ENCODE peak calls at places on chromosomes 1 and 21, in four cellular contexts. B is astrocyte, H is left ventricle myocardium inferior, S is thoracic aorta. Q is an unnamed sample.

GRCh38 chr1:42052300-42052699 is 100.9 kb upstream of the GUCA2B start:
- DNase-seq in B (no peak), H (no peak), S (no peak), Q (no peak)

GRCh38 chr1:149899460-149900284 is at the start of gene BOLA1:
- DNase-seq in B (peak), H (peak), S (peak), Q (peak)

GRCh38 chr1:119160851-119161250 is 20.4 kb upstream of the WARS2 start:
- DNase-seq in B (no peak), H (no peak), S (no peak), Q (no peak)

GRCh38 chr21:38796426-38796825 is 9.3 kb upstream of the ETS2 start:
- DNase-seq in B (peak), H (no peak), S (no peak), Q (no peak)

GRCh38 chr1:35931424-35932157 is 686 bp downstream of the AGO3 start:
- DNase-seq in B (no peak), H (no peak), S (no peak), Q (no peak)

GRCh38 chr1:242710847-242711246 is 186.3 kb upstream of the PLD5 start:
- DNase-seq in B (no peak), H (no peak), S (no peak), Q (no peak)

GRCh38 chr1:70044832-70045231 is 160.5 kb downstream of the LRRC40 start:
- DNase-seq in B (peak), H (no peak), S (no peak), Q (no peak)

GRCh38 chr1:7230896-7231210 is 445.6 kb downstream of the CAMTA1 start:
- DNase-seq in B (no peak), H (no peak), S (no peak), Q (no peak)

GRCh38 chr1:172145656-172146055 is 274.8 kb upstream of the C1orf105 start:
- DNase-seq in B (peak), H (no peak), S (no peak), Q (no peak)

GRCh38 chr1:152621993-152622392 is 910 bp downstream of the LCE3A start:
- DNase-seq in B (no peak), H (no peak), S (no peak), Q (no peak)

GRCh38 chr21:43348801-43349261 is 78.1 kb downstream of the SIK1 start:
- DNase-seq in B (no peak), H (peak), S (no peak), Q (no peak)

GRCh38 chr1:40185951-40186864 is 25.0 kb downstream of the RLF start:
- DNase-seq in B (peak), H (no peak), S (no peak), Q (no peak)

GRCh38 chr1:5620997-5621396 is 371.2 kb downstream of the NPHP4 start:
- DNase-seq in B (no peak), H (no peak), S (no peak), Q (no peak)

GRCh38 chr21:25790122-25790951 is 55.6 kb downstream of the GABPA start:
- DNase-seq in B (peak), H (no peak), S (no peak), Q (no peak)

GRCh38 chr1:112911506-112911905 is 44.5 kb downstream of the SLC16A1 start:
- DNase-seq in B (no peak), H (no peak), S (no peak), Q (no peak)

GRCh38 chr1:230424440-230425251 is 1.5 kb downstream of the PGBD5 start:
- DNase-seq in B (no peak), H (no peak), S (no peak), Q (no peak)

GRCh38 chr21:45973475-45974072 is 8.0 kb upstream of the COL6A1 start:
- DNase-seq in B (peak), H (peak), S (no peak), Q (no peak)

GRCh38 chr21:45539046-45539795 is 3.0 kb downstream of the SLC19A1 start:
- DNase-seq in B (no peak), H (peak), S (peak), Q (peak)

GRCh38 chr1:11051781-11052510 is 4.9 kb upstream of the MASP2 start:
- DNase-seq in B (no peak), H (no peak), S (no peak), Q (no peak)

GRCh38 chr1:203126151-203126865 is 1.2 kb upstream of the ADORA1 start:
- DNase-seq in B (peak), H (no peak), S (no peak), Q (peak)

GRCh38 chr1:218479436-218480115 is 134.4 kb downstream of the TGFB2 start:
- DNase-seq in B (peak), H (no peak), S (no peak), Q (no peak)

GRCh38 chr1:245216356-245217110 is 61.7 kb downstream of the KIF26B start:
- DNase-seq in B (no peak), H (no peak), S (no peak), Q (no peak)

GRCh38 chr1:110302836-110303235 is 36.3 kb upstream of the RBM15 start:
- DNase-seq in B (no peak), H (no peak), S (no peak), Q (no peak)

GRCh38 chr1:232508161-232508661 is 121.7 kb downstream of the SIPA1L2 start:
- DNase-seq in B (peak), H (no peak), S (no peak), Q (no peak)

GRCh38 chr1:3064296-3064850 is 4.6 kb upstream of the PRDM16 start:
- DNase-seq in B (no peak), H (no peak), S (no peak), Q (no peak)

GRCh38 chr1:84143796-84144565 is at the start of gene PRKACB:
- DNase-seq in B (peak), H (no peak), S (no peak), Q (no peak)

GRCh38 chr1:53265581-53265980 is 27.3 kb upstream of the MAGOH start:
- DNase-seq in B (no peak), H (no peak), S (no peak), Q (peak)

GRCh38 chr1:244791061-244791460 is 44.4 kb upstream of the COX20 start:
- DNase-seq in B (no peak), H (no peak), S (no peak), Q (no peak)

GRCh38 chr1:163896001-163896400 is 574.2 kb downstream of the NUF2 start:
- DNase-seq in B (no peak), H (no peak), S (no peak), Q (no peak)

GRCh38 chr21:36829116-36829515 is 130.2 kb downstream of the SIM2 start:
- DNase-seq in B (no peak), H (no peak), S (no peak), Q (no peak)

GRCh38 chr21:31752352-31752751 is 20.4 kb upstream of the SCAF4 start:
- DNase-seq in B (no peak), H (no peak), S (no peak), Q (no peak)

GRCh38 chr1:2053217-2053616 is 3.0 kb downstream of the PRKCZ start:
- DNase-seq in B (no peak), H (no peak), S (no peak), Q (no peak)

GRCh38 chr1:207812778-207813512 is 61.1 kb downstream of the CD46 start:
- DNase-seq in B (no peak), H (no peak), S (no peak), Q (no peak)

GRCh38 chr1:186442651-186443114 is 18.2 kb downstream of the PDC start:
- DNase-seq in B (peak), H (no peak), S (no peak), Q (no peak)

GRCh38 chr1:224080082-224080774 is 33.7 kb upstream of the FBXO28 start:
- DNase-seq in B (peak), H (no peak), S (no peak), Q (no peak)

GRCh38 chr1:34164510-34165381 is at the start of gene CSMD2:
- DNase-seq in B (peak), H (peak), S (no peak), Q (no peak)

GRCh38 chr1:168300626-168301025 is 19.9 kb downstream of the TBX19 start:
- DNase-seq in B (no peak), H (no peak), S (no peak), Q (no peak)
- H3K27ac ChIP-seq in B (no peak), H (no peak), S (no peak), Q (no peak)

GRCh38 chr1:16613185-16614147 is at the start of gene NBPF1:
- DNase-seq in B (peak), H (peak), S (peak), Q (peak)

GRCh38 chr1:16615253-16616252 is 2.2 kb upstream of the NBPF1 start:
- DNase-seq in B (no peak), H (no peak), S (no peak), Q (no peak)

GRCh38 chr1:16614361-16615252 is 1.2 kb upstream of the NBPF1 start:
- DNase-seq in B (no peak), H (no peak), S (no peak), Q (peak)

GRCh38 chr1:16608838-16609560 is 4.4 kb downstream of the NBPF1 start:
- DNase-seq in B (no peak), H (no peak), S (no peak), Q (peak)

DNA sequence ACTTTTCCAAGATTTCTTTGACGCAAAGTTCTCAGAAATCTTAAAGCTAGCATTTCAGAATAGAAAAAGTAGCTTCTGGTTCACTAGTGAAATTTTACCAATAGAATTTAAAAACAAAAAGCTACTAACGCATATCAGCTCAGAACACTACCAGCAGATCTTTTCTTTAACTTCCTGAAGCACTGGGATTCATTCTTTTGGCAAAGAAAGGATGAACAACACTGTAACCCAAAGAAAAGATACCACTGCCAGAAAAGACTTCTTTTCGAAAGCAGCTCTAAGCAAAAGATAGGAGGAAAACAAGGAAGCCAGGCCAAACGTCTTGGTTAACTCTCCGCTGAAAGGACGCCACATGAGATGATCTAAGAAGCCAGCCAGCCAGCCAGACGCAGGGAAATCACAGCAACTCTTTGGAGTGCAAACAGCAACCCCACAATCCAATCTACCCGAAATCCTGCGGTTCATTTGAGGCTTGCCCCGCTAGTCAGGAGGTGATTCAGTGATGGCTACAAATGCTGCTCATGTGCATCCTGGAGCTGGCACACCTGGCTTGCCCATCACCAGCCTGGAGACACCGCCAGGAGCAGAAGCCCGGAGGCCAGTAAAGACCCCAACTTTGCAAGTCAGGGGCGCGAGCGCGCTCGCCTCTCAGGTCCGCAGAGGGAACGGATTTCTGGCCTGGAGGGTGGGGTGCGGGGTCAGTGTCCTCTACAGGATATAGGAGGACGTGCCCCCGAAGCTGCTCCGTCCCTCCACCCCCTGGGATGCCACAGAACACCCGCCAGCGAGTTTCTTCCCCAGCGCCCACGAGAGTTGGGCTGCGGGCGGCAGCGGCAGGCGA is 812 bp downstream of the NBPF1 start:
- DNase-seq in B (peak), H (peak), S (no peak), Q (peak)
- H3K27ac ChIP-seq in B (no peak), H (peak), S (peak), Q (peak)

GRCh38 chr1:96723372-96723771 is 1.8 kb downstream of the PTBP2 start:
- DNase-seq in B (no peak), H (no peak), S (no peak), Q (no peak)
- H3K27ac ChIP-seq in B (peak), H (peak), S (no peak), Q (no peak)

GRCh38 chr1:46405724-46406123 is 11.6 kb downstream of the FAAH start:
- DNase-seq in B (no peak), H (no peak), S (no peak), Q (no peak)
- H3K27ac ChIP-seq in B (no peak), H (no peak), S (no peak), Q (no peak)

GRCh38 chr1:91793877-91794276 is 92.1 kb downstream of the TGFBR3 start:
- DNase-seq in B (no peak), H (no peak), S (no peak), Q (no peak)

GRCh38 chr1:91792393-91793032 is 93.4 kb downstream of the TGFBR3 start:
- DNase-seq in B (no peak), H (no peak), S (no peak), Q (no peak)

GRCh38 chr1:91791691-91792392 is 94.1 kb downstream of the TGFBR3 start:
- DNase-seq in B (no peak), H (no peak), S (no peak), Q (no peak)

GRCh38 chr1:91791103-91791502 is 94.8 kb downstream of the TGFBR3 start:
- DNase-seq in B (no peak), H (no peak), S (no peak), Q (no peak)

DNA sequence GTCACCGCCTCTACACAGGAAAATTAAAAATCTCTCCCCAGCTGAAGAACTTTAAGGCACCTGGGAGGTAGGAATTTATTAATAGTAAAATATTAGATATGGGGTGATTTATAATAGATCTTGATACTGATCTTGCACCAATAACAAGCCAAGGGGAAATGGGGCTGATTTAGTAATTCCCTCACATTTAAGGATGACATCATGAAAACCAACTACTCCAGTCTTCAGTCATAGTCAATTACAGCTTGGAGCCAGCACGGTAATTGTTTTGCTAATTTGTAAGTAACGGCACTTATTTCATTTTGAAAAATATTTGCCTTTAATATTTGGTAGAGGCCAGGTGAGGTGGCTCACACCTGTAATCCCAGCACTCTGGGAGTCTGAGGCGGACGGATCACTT is 92.8 kb downstream of the TGFBR3 start:
- DNase-seq in B (no peak), H (no peak), S (no peak), Q (no peak)
- H3K27ac ChIP-seq in B (no peak), H (no peak), S (no peak), Q (no peak)

GRCh38 chr1:8238141-8239038 is 79.5 kb upstream of the SLC45A1 start:
- DNase-seq in B (peak), H (no peak), S (no peak), Q (no peak)
- H3K27ac ChIP-seq in B (peak), H (peak), S (peak), Q (no peak)

GRCh38 chr1:8597455-8597854 is 220.0 kb downstream of the RERE start:
- DNase-seq in B (peak), H (no peak), S (no peak), Q (no peak)
- H3K27ac ChIP-seq in B (no peak), H (peak), S (peak), Q (peak)

Q was measured in ascending aorta.